ENCODE peak calls at places on chromosomes 16 and 17, in eight cellular contexts. A is GM12865, R is Peyer's patch, M is GOT3, H is COR-L47, B is G401, G is HS-27A, T is fibroblast of lung. E is an unnamed sample.

GRCh38 chr17:2892305-2892971 is 96.2 kb downstream of the RAP1GAP2 start:
- DNase-seq in A (peak; percentile 8), R (peak; percentile 66), M (no peak), H (no peak), B (no peak), G (peak; percentile 54), T (peak; percentile 85), E (no peak)

GRCh38 chr16:23608194-23608593 is 12.1 kb upstream of the NDUFAB1 start:
- DNase-seq in A (no peak), R (no peak), M (no peak), H (no peak), B (no peak), G (no peak), T (peak; percentile 27), E (no peak)

GRCh38 chr16:2964416-2965223 is 545 bp downstream of the KREMEN2 start:
- DNase-seq in A (peak; percentile 73), R (peak; percentile 68), M (no peak), H (peak; percentile 65), B (peak; percentile 47), G (no peak), T (no peak), E (peak; percentile 91)

GRCh38 chr16:58048914-58049696 is 23.6 kb downstream of the MMP15 start:
- DNase-seq in A (no peak), R (no peak), M (no peak), H (no peak), B (no peak), G (no peak), T (no peak), E (no peak)

GRCh38 chr16:2250652-2251280 is 621 bp downstream of the ECI1 start:
- DNase-seq in A (no peak), R (peak; percentile 71), M (no peak), H (no peak), B (peak; percentile 15), G (no peak), T (no peak), E (peak; percentile 55)

GRCh38 chr16:4392382-4393242 is 21.0 kb downstream of the VASN start:
- DNase-seq in A (no peak), R (no peak), M (no peak), H (peak; percentile 42), B (no peak), G (no peak), T (peak; percentile 57), E (no peak)

GRCh38 chr16:11171448-11171709 is 84.6 kb downstream of the SOCS1 start:
- DNase-seq in A (no peak), R (no peak), M (no peak), H (no peak), B (no peak), G (no peak), T (no peak), E (no peak)

GRCh38 chr17:13265306-13265705 is 247.5 kb upstream of the ELAC2 start:
- DNase-seq in A (no peak), R (no peak), M (no peak), H (no peak), B (no peak), G (no peak), T (no peak), E (no peak)

GRCh38 chr16:79864032-79864780 is 263.7 kb upstream of the MAF start:
- DNase-seq in A (no peak), R (no peak), M (no peak), H (no peak), B (no peak), G (no peak), T (no peak), E (no peak)

GRCh38 chr16:84063972-84064371 is 21.4 kb upstream of the SLC38A8 start:
- DNase-seq in A (no peak), R (no peak), M (no peak), H (no peak), B (no peak), G (no peak), T (no peak), E (no peak)

E was measured in Caco-2.